ENCODE peak calls at places on chromosomes 1 and 21, in nine cellular contexts. One of them, this sample, is unnamed.

GRCh38 chr1:7995437-7995836 is 30.7 kb downstream of the ERRFI1 start:
- DNase-seq in activated T-cell treated with anti-CD3 and anti-CD28 coated beads for 24 hours: no peak
- DNase-seq in PC-3: no peak
- DNase-seq in IMR-90: no peak
- DNase-seq in left ventricle myocardium inferior: no peak
- DNase-seq in NCI-H774: no peak
- DNase-seq in glomerular endothelial cell: no peak
- DNase-seq in OCI-M1: no peak
- DNase-seq in T-helper 9 cell: no peak
- DNase-seq in this sample: no peak

GRCh38 chr1:205748398-205749093 is 1.4 kb downstream of the NUCKS1 start:
- DNase-seq in activated T-cell treated with anti-CD3 and anti-CD28 coated beads for 24 hours: peak; percentile 25
- DNase-seq in PC-3: peak; percentile 23
- DNase-seq in IMR-90: peak; percentile 79
- DNase-seq in left ventricle myocardium inferior: no peak
- DNase-seq in NCI-H774: no peak
- DNase-seq in glomerular endothelial cell: peak; percentile 50
- DNase-seq in OCI-M1: peak; percentile 93
- DNase-seq in T-helper 9 cell: no peak
- DNase-seq in this sample: peak; percentile 71

GRCh38 chr1:56811331-56811730 is 7.9 kb downstream of the FYB2 start:
- DNase-seq in activated T-cell treated with anti-CD3 and anti-CD28 coated beads for 24 hours: no peak
- DNase-seq in PC-3: no peak
- DNase-seq in IMR-90: no peak
- DNase-seq in left ventricle myocardium inferior: no peak
- DNase-seq in NCI-H774: no peak
- DNase-seq in glomerular endothelial cell: no peak
- DNase-seq in OCI-M1: no peak
- DNase-seq in T-helper 9 cell: no peak
- DNase-seq in this sample: no peak

GRCh38 chr1:221829327-221830011 is 87.6 kb upstream of the DUSP10 start:
- DNase-seq in activated T-cell treated with anti-CD3 and anti-CD28 coated beads for 24 hours: peak; percentile 48
- DNase-seq in PC-3: peak; percentile 82
- DNase-seq in IMR-90: peak; percentile 97
- DNase-seq in left ventricle myocardium inferior: no peak
- DNase-seq in NCI-H774: no peak
- DNase-seq in glomerular endothelial cell: peak; percentile 90
- DNase-seq in OCI-M1: no peak
- DNase-seq in T-helper 9 cell: peak; percentile 11
- DNase-seq in this sample: no peak

GRCh38 chr1:205247130-205247921 is 19.6 kb downstream of the TMCC2 start:
- DNase-seq in activated T-cell treated with anti-CD3 and anti-CD28 coated beads for 24 hours: no peak
- DNase-seq in PC-3: no peak
- DNase-seq in IMR-90: peak; percentile 61
- DNase-seq in left ventricle myocardium inferior: no peak
- DNase-seq in NCI-H774: no peak
- DNase-seq in glomerular endothelial cell: no peak
- DNase-seq in OCI-M1: peak; percentile 49
- DNase-seq in T-helper 9 cell: no peak
- DNase-seq in this sample: no peak

GRCh38 chr1:67429011-67429527 is 1.1 kb downstream of the SERBP1 start:
- DNase-seq in activated T-cell treated with anti-CD3 and anti-CD28 coated beads for 24 hours: peak; percentile 56
- DNase-seq in PC-3: peak; percentile 32
- DNase-seq in IMR-90: no peak
- DNase-seq in left ventricle myocardium inferior: no peak
- DNase-seq in NCI-H774: no peak
- DNase-seq in glomerular endothelial cell: no peak
- DNase-seq in OCI-M1: no peak
- DNase-seq in T-helper 9 cell: peak; percentile 4
- DNase-seq in this sample: no peak

GRCh38 chr1:165595561-165595960 is 35.5 kb upstream of the MGST3 start:
- DNase-seq in activated T-cell treated with anti-CD3 and anti-CD28 coated beads for 24 hours: no peak
- DNase-seq in PC-3: peak; percentile 24
- DNase-seq in IMR-90: peak; percentile 16
- DNase-seq in left ventricle myocardium inferior: no peak
- DNase-seq in NCI-H774: no peak
- DNase-seq in glomerular endothelial cell: no peak
- DNase-seq in OCI-M1: no peak
- DNase-seq in T-helper 9 cell: no peak
- DNase-seq in this sample: no peak

GRCh38 chr1:170657275-170657853 is 6.6 kb upstream of the PRRX1 start:
- DNase-seq in activated T-cell treated with anti-CD3 and anti-CD28 coated beads for 24 hours: no peak
- DNase-seq in PC-3: peak; percentile 13
- DNase-seq in IMR-90: peak; percentile 34
- DNase-seq in left ventricle myocardium inferior: no peak
- DNase-seq in NCI-H774: no peak
- DNase-seq in glomerular endothelial cell: no peak
- DNase-seq in OCI-M1: peak; percentile 36
- DNase-seq in T-helper 9 cell: no peak
- DNase-seq in this sample: no peak

GRCh38 chr1:89609781-89610456 is 23.0 kb upstream of the LRRC8C start:
- DNase-seq in activated T-cell treated with anti-CD3 and anti-CD28 coated beads for 24 hours: no peak
- DNase-seq in PC-3: no peak
- DNase-seq in IMR-90: no peak
- DNase-seq in left ventricle myocardium inferior: peak; percentile 35
- DNase-seq in NCI-H774: no peak
- DNase-seq in glomerular endothelial cell: no peak
- DNase-seq in OCI-M1: no peak
- DNase-seq in T-helper 9 cell: peak; percentile 23
- DNase-seq in this sample: no peak

GRCh38 chr1:197675475-197676324 is 99.6 kb downstream of the DENND1B start:
- DNase-seq in activated T-cell treated with anti-CD3 and anti-CD28 coated beads for 24 hours: no peak
- DNase-seq in PC-3: no peak
- DNase-seq in IMR-90: peak; percentile 22
- DNase-seq in left ventricle myocardium inferior: no peak
- DNase-seq in NCI-H774: no peak
- DNase-seq in glomerular endothelial cell: no peak
- DNase-seq in OCI-M1: peak; percentile 82
- DNase-seq in T-helper 9 cell: no peak
- DNase-seq in this sample: no peak

GRCh38 chr1:109132980-109133379 is 19.1 kb downstream of the ELAPOR1 start:
- DNase-seq in activated T-cell treated with anti-CD3 and anti-CD28 coated beads for 24 hours: no peak
- DNase-seq in PC-3: no peak
- DNase-seq in IMR-90: no peak
- DNase-seq in left ventricle myocardium inferior: no peak
- DNase-seq in NCI-H774: no peak
- DNase-seq in glomerular endothelial cell: no peak
- DNase-seq in OCI-M1: no peak
- DNase-seq in T-helper 9 cell: no peak
- DNase-seq in this sample: no peak

GRCh38 chr1:31938184-31938975 is at the start of gene PTP4A2:
- DNase-seq in activated T-cell treated with anti-CD3 and anti-CD28 coated beads for 24 hours: peak; percentile 78
- DNase-seq in PC-3: peak; percentile 95
- DNase-seq in IMR-90: peak; percentile 88
- DNase-seq in left ventricle myocardium inferior: peak; percentile 94
- DNase-seq in NCI-H774: peak; percentile 99
- DNase-seq in glomerular endothelial cell: no peak
- DNase-seq in OCI-M1: peak; percentile 98
- DNase-seq in T-helper 9 cell: peak; percentile 74
- DNase-seq in this sample: peak; percentile 92

GRCh38 chr1:180253585-180254495 is 23.8 kb downstream of the LHX4 start:
- DNase-seq in activated T-cell treated with anti-CD3 and anti-CD28 coated beads for 24 hours: no peak
- DNase-seq in PC-3: no peak
- DNase-seq in IMR-90: no peak
- DNase-seq in left ventricle myocardium inferior: no peak
- DNase-seq in NCI-H774: no peak
- DNase-seq in glomerular endothelial cell: no peak
- DNase-seq in OCI-M1: no peak
- DNase-seq in T-helper 9 cell: no peak
- DNase-seq in this sample: no peak

GRCh38 chr1:14689996-14690614 is 91.6 kb downstream of the KAZN start:
- DNase-seq in activated T-cell treated with anti-CD3 and anti-CD28 coated beads for 24 hours: no peak
- DNase-seq in PC-3: peak; percentile 44
- DNase-seq in IMR-90: no peak
- DNase-seq in left ventricle myocardium inferior: no peak
- DNase-seq in NCI-H774: no peak
- DNase-seq in glomerular endothelial cell: no peak
- DNase-seq in OCI-M1: no peak
- DNase-seq in T-helper 9 cell: no peak
- DNase-seq in this sample: no peak

GRCh38 chr1:16048573-16049189 is 5.1 kb downstream of the CLCNKB start:
- DNase-seq in activated T-cell treated with anti-CD3 and anti-CD28 coated beads for 24 hours: peak; percentile 28
- DNase-seq in PC-3: no peak
- DNase-seq in IMR-90: no peak
- DNase-seq in left ventricle myocardium inferior: peak; percentile 51
- DNase-seq in NCI-H774: no peak
- DNase-seq in glomerular endothelial cell: no peak
- DNase-seq in OCI-M1: peak; percentile 84
- DNase-seq in T-helper 9 cell: peak; percentile 16
- DNase-seq in this sample: no peak

GRCh38 chr21:37207441-37208009 is 59.6 kb downstream of the VPS26C start:
- DNase-seq in activated T-cell treated with anti-CD3 and anti-CD28 coated beads for 24 hours: no peak
- DNase-seq in PC-3: peak; percentile 47
- DNase-seq in IMR-90: no peak
- DNase-seq in left ventricle myocardium inferior: no peak
- DNase-seq in NCI-H774: no peak
- DNase-seq in glomerular endothelial cell: no peak
- DNase-seq in OCI-M1: peak; percentile 76
- DNase-seq in T-helper 9 cell: no peak
- DNase-seq in this sample: no peak

GRCh38 chr1:219161371-219161975 is 12.2 kb upstream of the LYPLAL1 start:
- DNase-seq in activated T-cell treated with anti-CD3 and anti-CD28 coated beads for 24 hours: no peak
- DNase-seq in PC-3: no peak
- DNase-seq in IMR-90: no peak
- DNase-seq in left ventricle myocardium inferior: no peak
- DNase-seq in NCI-H774: no peak
- DNase-seq in glomerular endothelial cell: no peak
- DNase-seq in OCI-M1: no peak
- DNase-seq in T-helper 9 cell: no peak
- DNase-seq in this sample: no peak

GRCh38 chr1:54567961-54568360 is 19.9 kb downstream of the ACOT11 start:
- DNase-seq in activated T-cell treated with anti-CD3 and anti-CD28 coated beads for 24 hours: no peak
- DNase-seq in PC-3: no peak
- DNase-seq in IMR-90: peak; percentile 20
- DNase-seq in left ventricle myocardium inferior: peak; percentile 18
- DNase-seq in NCI-H774: no peak
- DNase-seq in glomerular endothelial cell: no peak
- DNase-seq in OCI-M1: peak; percentile 20
- DNase-seq in T-helper 9 cell: no peak
- DNase-seq in this sample: no peak

GRCh38 chr21:42193131-42193671 is 25.7 kb upstream of the ABCG1 start:
- DNase-seq in activated T-cell treated with anti-CD3 and anti-CD28 coated beads for 24 hours: peak; percentile 43
- DNase-seq in PC-3: peak; percentile 27
- DNase-seq in IMR-90: no peak
- DNase-seq in left ventricle myocardium inferior: no peak
- DNase-seq in NCI-H774: no peak
- DNase-seq in glomerular endothelial cell: no peak
- DNase-seq in OCI-M1: no peak
- DNase-seq in T-helper 9 cell: peak; percentile 49
- DNase-seq in this sample: no peak

GRCh38 chr1:155218854-155219591 is 10.5 kb downstream of the MTX1 start:
- DNase-seq in activated T-cell treated with anti-CD3 and anti-CD28 coated beads for 24 hours: no peak
- DNase-seq in PC-3: peak; percentile 35
- DNase-seq in IMR-90: peak; percentile 69
- DNase-seq in left ventricle myocardium inferior: no peak
- DNase-seq in NCI-H774: peak; percentile 79
- DNase-seq in glomerular endothelial cell: peak; percentile 33
- DNase-seq in OCI-M1: peak; percentile 78
- DNase-seq in T-helper 9 cell: no peak
- DNase-seq in this sample: no peak

GRCh38 chr1:212267017-212267416 is 18.2 kb upstream of the PPP2R5A start:
- DNase-seq in activated T-cell treated with anti-CD3 and anti-CD28 coated beads for 24 hours: no peak
- DNase-seq in PC-3: no peak
- DNase-seq in IMR-90: no peak
- DNase-seq in left ventricle myocardium inferior: no peak
- DNase-seq in NCI-H774: no peak
- DNase-seq in glomerular endothelial cell: no peak
- DNase-seq in OCI-M1: no peak
- DNase-seq in T-helper 9 cell: no peak
- DNase-seq in this sample: no peak

GRCh38 chr1:114152211-114153050 is 1.2 kb downstream of the SYT6 start:
- DNase-seq in activated T-cell treated with anti-CD3 and anti-CD28 coated beads for 24 hours: no peak
- DNase-seq in PC-3: peak; percentile 43
- DNase-seq in IMR-90: peak; percentile 24
- DNase-seq in left ventricle myocardium inferior: peak; percentile 33
- DNase-seq in NCI-H774: peak; percentile 4
- DNase-seq in glomerular endothelial cell: no peak
- DNase-seq in OCI-M1: no peak
- DNase-seq in T-helper 9 cell: no peak
- DNase-seq in this sample: no peak

GRCh38 chr1:233326995-233327937 is at the start of gene MAP3K21:
- DNase-seq in activated T-cell treated with anti-CD3 and anti-CD28 coated beads for 24 hours: peak; percentile 76
- DNase-seq in PC-3: peak; percentile 98
- DNase-seq in IMR-90: no peak
- DNase-seq in left ventricle myocardium inferior: peak; percentile 75
- DNase-seq in NCI-H774: peak; percentile 97
- DNase-seq in glomerular endothelial cell: no peak
- DNase-seq in OCI-M1: peak; percentile 90
- DNase-seq in T-helper 9 cell: peak; percentile 83
- DNase-seq in this sample: no peak

GRCh38 chr1:231421616-231421970 is 494 bp downstream of the EGLN1 start:
- DNase-seq in activated T-cell treated with anti-CD3 and anti-CD28 coated beads for 24 hours: peak; percentile 13
- DNase-seq in PC-3: peak; percentile 57
- DNase-seq in IMR-90: peak; percentile 43
- DNase-seq in left ventricle myocardium inferior: peak; percentile 44
- DNase-seq in NCI-H774: peak; percentile 53
- DNase-seq in glomerular endothelial cell: no peak
- DNase-seq in OCI-M1: peak; percentile 69
- DNase-seq in T-helper 9 cell: peak; percentile 26
- DNase-seq in this sample: no peak

GRCh38 chr1:180171691-180172090 is 17.0 kb downstream of the QSOX1 start:
- DNase-seq in activated T-cell treated with anti-CD3 and anti-CD28 coated beads for 24 hours: no peak
- DNase-seq in PC-3: no peak
- DNase-seq in IMR-90: no peak
- DNase-seq in left ventricle myocardium inferior: no peak
- DNase-seq in NCI-H774: no peak
- DNase-seq in glomerular endothelial cell: no peak
- DNase-seq in OCI-M1: no peak
- DNase-seq in T-helper 9 cell: no peak
- DNase-seq in this sample: no peak

This sample was measured in Panc1.